ENCODE peak calls at places on chromosomes 4 and X, in eight cellular contexts. One of them, this sample, is unnamed. For H3K4me1, the result is how much of the 10 kb centered on the place peaks cover.

GRCh38 chr4:39505581-39505980 is 21.7 kb downstream of the UGDH start:
- DNase-seq in ovary: no peak
- DNase-seq in naive thymus-derived CD4-positive, alpha-beta T cell: no peak
- DNase-seq in left lung: no peak
- DNase-seq in right lobe of liver: no peak
- DNase-seq in GM23338: no peak
- DNase-seq in mesenchymal stem cell: no peak
- DNase-seq in testis: no peak
- DNase-seq in this sample: no peak

GRCh38 chr4:75834772-75835154 is 67.5 kb downstream of the PPEF2 start:
- DNase-seq in GM23338: no peak
- DNase-seq in ovary: no peak
- DNase-seq in testis: no peak
- DNase-seq in naive thymus-derived CD4-positive, alpha-beta T cell: no peak
- DNase-seq in left lung: no peak
- DNase-seq in right lobe of liver: no peak
- DNase-seq in mesenchymal stem cell: no peak
- DNase-seq in this sample: no peak

GRCh38 chr4:105651879-105652640 is 56.4 kb downstream of the INTS12 start:
- DNase-seq in right lobe of liver: no peak
- DNase-seq in ovary: no peak
- DNase-seq in mesenchymal stem cell: no peak
- DNase-seq in left lung: no peak
- DNase-seq in testis: no peak
- DNase-seq in naive thymus-derived CD4-positive, alpha-beta T cell: no peak
- DNase-seq in GM23338: peak
- DNase-seq in this sample: no peak

GRCh38 chr4:128384091-128384520 is 96.5 kb upstream of the PGRMC2 start:
- DNase-seq in right lobe of liver: no peak
- DNase-seq in GM23338: no peak
- DNase-seq in mesenchymal stem cell: peak
- DNase-seq in left lung: no peak
- DNase-seq in testis: no peak
- DNase-seq in ovary: no peak
- DNase-seq in naive thymus-derived CD4-positive, alpha-beta T cell: no peak
- DNase-seq in this sample: no peak

GRCh38 chrX:53813663-53814440 is 127.3 kb upstream of the HUWE1 start:
- DNase-seq in left lung: no peak
- DNase-seq in right lobe of liver: no peak
- DNase-seq in naive thymus-derived CD4-positive, alpha-beta T cell: no peak
- DNase-seq in testis: no peak
- DNase-seq in mesenchymal stem cell: no peak
- DNase-seq in ovary: no peak
- DNase-seq in GM23338: no peak
- DNase-seq in this sample: no peak

GRCh38 chr4:142264961-142265360 is 581.1 kb downstream of the INPP4B start:
- DNase-seq in mesenchymal stem cell: peak
- DNase-seq in left lung: no peak
- DNase-seq in testis: no peak
- DNase-seq in naive thymus-derived CD4-positive, alpha-beta T cell: no peak
- DNase-seq in ovary: no peak
- DNase-seq in GM23338: no peak
- DNase-seq in right lobe of liver: no peak
- DNase-seq in this sample: no peak

GRCh38 chr4:15197005-15197404 is 194.7 kb downstream of the CPEB2 start:
- DNase-seq in left lung: no peak
- DNase-seq in ovary: no peak
- DNase-seq in GM23338: peak
- DNase-seq in testis: no peak
- DNase-seq in mesenchymal stem cell: peak
- DNase-seq in right lobe of liver: no peak
- DNase-seq in naive thymus-derived CD4-positive, alpha-beta T cell: no peak
- DNase-seq in this sample: no peak

GRCh38 chrX:69546978-69547377 is 42.9 kb downstream of the NALF2 start:
- DNase-seq in GM23338: no peak
- DNase-seq in ovary: no peak
- DNase-seq in right lobe of liver: no peak
- DNase-seq in testis: no peak
- DNase-seq in naive thymus-derived CD4-positive, alpha-beta T cell: no peak
- DNase-seq in left lung: no peak
- DNase-seq in mesenchymal stem cell: no peak
- DNase-seq in this sample: no peak

GRCh38 chrX:18994713-18995112 is 10.8 kb upstream of the PHKA2 start:
- DNase-seq in right lobe of liver: no peak
- DNase-seq in testis: no peak
- DNase-seq in ovary: no peak
- DNase-seq in left lung: no peak
- DNase-seq in naive thymus-derived CD4-positive, alpha-beta T cell: no peak
- DNase-seq in mesenchymal stem cell: peak
- DNase-seq in GM23338: no peak
- DNase-seq in this sample: no peak

GRCh38 chr4:155676430-155676825 is 9.8 kb downstream of the GUCY1A1 start:
- DNase-seq in left lung: no peak
- DNase-seq in ovary: no peak
- DNase-seq in testis: no peak
- DNase-seq in right lobe of liver: no peak
- DNase-seq in GM23338: no peak
- DNase-seq in mesenchymal stem cell: peak
- DNase-seq in naive thymus-derived CD4-positive, alpha-beta T cell: no peak
- DNase-seq in this sample: no peak

GRCh38 chrX:72394518-72395163 is 88.9 kb upstream of the CITED1 start:
- DNase-seq in testis: peak
- DNase-seq in naive thymus-derived CD4-positive, alpha-beta T cell: no peak
- DNase-seq in right lobe of liver: no peak
- DNase-seq in ovary: no peak
- DNase-seq in mesenchymal stem cell: peak
- DNase-seq in left lung: no peak
- DNase-seq in GM23338: no peak
- DNase-seq in this sample: no peak

GRCh38 chr4:11480683-11481082 is 52.0 kb upstream of the HS3ST1 start:
- DNase-seq in right lobe of liver: no peak
- DNase-seq in left lung: no peak
- DNase-seq in testis: peak
- DNase-seq in mesenchymal stem cell: no peak
- DNase-seq in GM23338: no peak
- DNase-seq in ovary: no peak
- DNase-seq in naive thymus-derived CD4-positive, alpha-beta T cell: peak
- DNase-seq in this sample: no peak

GRCh38 chr4:82500106-82500738 is 61.6 kb downstream of the TMEM150C start:
- DNase-seq in GM23338: no peak
- DNase-seq in right lobe of liver: no peak
- DNase-seq in testis: no peak
- DNase-seq in ovary: no peak
- DNase-seq in naive thymus-derived CD4-positive, alpha-beta T cell: no peak
- DNase-seq in left lung: no peak
- DNase-seq in mesenchymal stem cell: peak
- DNase-seq in this sample: no peak

GRCh38 chrX:68307767-68308166 is 125.5 kb downstream of the OPHN1 start:
- DNase-seq in right lobe of liver: no peak
- DNase-seq in mesenchymal stem cell: peak
- DNase-seq in GM23338: no peak
- DNase-seq in naive thymus-derived CD4-positive, alpha-beta T cell: no peak
- DNase-seq in left lung: no peak
- DNase-seq in ovary: no peak
- DNase-seq in testis: no peak
- DNase-seq in this sample: no peak

GRCh38 chrX:109635151-109635550 is 10.2 kb upstream of the KCNE5 start:
- DNase-seq in GM23338: peak
- DNase-seq in right lobe of liver: no peak
- DNase-seq in mesenchymal stem cell: peak
- DNase-seq in left lung: no peak
- DNase-seq in naive thymus-derived CD4-positive, alpha-beta T cell: no peak
- DNase-seq in testis: no peak
- DNase-seq in ovary: no peak
- DNase-seq in this sample: no peak

GRCh38 chr4:129094347-129094746 is 1.0 kb upstream of the SCLT1 start:
- DNase-seq in mesenchymal stem cell: peak
- DNase-seq in testis: no peak
- DNase-seq in naive thymus-derived CD4-positive, alpha-beta T cell: no peak
- DNase-seq in ovary: no peak
- DNase-seq in left lung: no peak
- DNase-seq in GM23338: no peak
- DNase-seq in right lobe of liver: no peak
- DNase-seq in this sample: no peak

GRCh38 chr4:88792268-88792781 is 94.7 kb upstream of the NAP1L5 start:
- DNase-seq in naive thymus-derived CD4-positive, alpha-beta T cell: no peak
- DNase-seq in ovary: no peak
- DNase-seq in mesenchymal stem cell: peak
- DNase-seq in testis: no peak
- DNase-seq in right lobe of liver: no peak
- DNase-seq in left lung: no peak
- DNase-seq in GM23338: peak
- DNase-seq in this sample: no peak

GRCh38 chr4:95156452-95156765 is 392.4 kb downstream of the UNC5C start:
- DNase-seq in right lobe of liver: no peak
- DNase-seq in naive thymus-derived CD4-positive, alpha-beta T cell: no peak
- DNase-seq in testis: no peak
- DNase-seq in left lung: no peak
- DNase-seq in mesenchymal stem cell: no peak
- DNase-seq in GM23338: no peak
- DNase-seq in ovary: no peak
- DNase-seq in this sample: no peak

GRCh38 chr4:113811329-113811728 is 49.8 kb upstream of the CAMK2D start:
- DNase-seq in right lobe of liver: no peak
- DNase-seq in ovary: no peak
- DNase-seq in GM23338: no peak
- DNase-seq in left lung: no peak
- DNase-seq in testis: no peak
- DNase-seq in mesenchymal stem cell: no peak
- DNase-seq in naive thymus-derived CD4-positive, alpha-beta T cell: no peak
- DNase-seq in this sample: no peak

GRCh38 chr4:36235306-36235705 is 9.0 kb downstream of the ARAP2 start:
- DNase-seq in right lobe of liver: no peak
- DNase-seq in ovary: no peak
- DNase-seq in GM23338: peak
- DNase-seq in naive thymus-derived CD4-positive, alpha-beta T cell: no peak
- DNase-seq in testis: no peak
- DNase-seq in mesenchymal stem cell: no peak
- DNase-seq in left lung: no peak
- DNase-seq in this sample: no peak

GRCh38 chrX:136214551-136214950 is 36.6 kb downstream of the MAP7D3 start:
- DNase-seq in testis: peak
- DNase-seq in GM23338: no peak
- DNase-seq in ovary: no peak
- DNase-seq in naive thymus-derived CD4-positive, alpha-beta T cell: no peak
- DNase-seq in right lobe of liver: no peak
- DNase-seq in mesenchymal stem cell: peak
- DNase-seq in left lung: no peak
- DNase-seq in this sample: no peak

GRCh38 chr4:89712141-89712540 is 124.8 kb downstream of the SNCA start:
- DNase-seq in GM23338: no peak
- DNase-seq in mesenchymal stem cell: no peak
- DNase-seq in left lung: no peak
- DNase-seq in ovary: no peak
- DNase-seq in testis: no peak
- DNase-seq in right lobe of liver: no peak
- DNase-seq in naive thymus-derived CD4-positive, alpha-beta T cell: no peak
- DNase-seq in this sample: no peak

GRCh38 chr4:165743422-165743821 is 129.6 kb upstream of the TLL1 start:
- DNase-seq in left lung: no peak
- DNase-seq in testis: no peak
- DNase-seq in ovary: no peak
- DNase-seq in GM23338: no peak
- DNase-seq in right lobe of liver: no peak
- DNase-seq in naive thymus-derived CD4-positive, alpha-beta T cell: no peak
- DNase-seq in mesenchymal stem cell: no peak
- DNase-seq in this sample: no peak
- H3K27ac ChIP-seq in left lung: no peak
- H3K27ac ChIP-seq in testis: no peak
- H3K27ac ChIP-seq in ovary: no peak
- H3K27ac ChIP-seq in GM23338: no peak
- H3K27ac ChIP-seq in right lobe of liver: no peak
- H3K27ac ChIP-seq in naive thymus-derived CD4-positive, alpha-beta T cell: no peak
- H3K27ac ChIP-seq in mesenchymal stem cell: no peak
- H3K27ac ChIP-seq in this sample: no peak

DNA sequence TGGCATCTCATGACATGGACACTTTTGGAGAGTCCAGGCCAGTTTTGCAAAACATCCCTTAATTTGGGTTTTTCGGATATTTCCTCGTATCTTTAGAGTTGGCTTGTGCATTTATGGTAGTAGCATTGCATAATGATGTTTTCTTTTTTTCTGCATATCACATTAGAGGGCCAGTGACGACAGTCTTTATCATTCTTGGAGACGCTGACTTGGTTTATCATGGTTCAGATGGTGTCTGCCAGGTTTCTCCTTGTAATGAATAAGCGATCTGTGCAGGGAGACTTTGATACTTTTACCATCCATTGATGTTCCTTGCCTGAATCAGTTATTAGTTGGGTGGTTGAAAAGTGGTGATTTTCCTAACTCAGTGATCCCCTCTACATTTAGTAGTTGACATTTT is 46.5 kb downstream of the KIAA0232 start:
- DNase-seq in mesenchymal stem cell: no peak
- DNase-seq in right lobe of liver: no peak
- DNase-seq in naive thymus-derived CD4-positive, alpha-beta T cell: no peak
- DNase-seq in ovary: no peak
- DNase-seq in testis: no peak
- DNase-seq in GM23338: no peak
- DNase-seq in left lung: no peak
- DNase-seq in this sample: no peak
- H3K4me1 ChIP-seq in mesenchymal stem cell: under half
- H3K4me1 ChIP-seq in right lobe of liver: under half
- H3K4me1 ChIP-seq in naive thymus-derived CD4-positive, alpha-beta T cell: under half
- H3K4me1 ChIP-seq in ovary: under half
- H3K4me1 ChIP-seq in testis: under half
- H3K4me1 ChIP-seq in GM23338: under half
- H3K4me1 ChIP-seq in left lung: under half
- H3K4me1 ChIP-seq in this sample: under half

DNA sequence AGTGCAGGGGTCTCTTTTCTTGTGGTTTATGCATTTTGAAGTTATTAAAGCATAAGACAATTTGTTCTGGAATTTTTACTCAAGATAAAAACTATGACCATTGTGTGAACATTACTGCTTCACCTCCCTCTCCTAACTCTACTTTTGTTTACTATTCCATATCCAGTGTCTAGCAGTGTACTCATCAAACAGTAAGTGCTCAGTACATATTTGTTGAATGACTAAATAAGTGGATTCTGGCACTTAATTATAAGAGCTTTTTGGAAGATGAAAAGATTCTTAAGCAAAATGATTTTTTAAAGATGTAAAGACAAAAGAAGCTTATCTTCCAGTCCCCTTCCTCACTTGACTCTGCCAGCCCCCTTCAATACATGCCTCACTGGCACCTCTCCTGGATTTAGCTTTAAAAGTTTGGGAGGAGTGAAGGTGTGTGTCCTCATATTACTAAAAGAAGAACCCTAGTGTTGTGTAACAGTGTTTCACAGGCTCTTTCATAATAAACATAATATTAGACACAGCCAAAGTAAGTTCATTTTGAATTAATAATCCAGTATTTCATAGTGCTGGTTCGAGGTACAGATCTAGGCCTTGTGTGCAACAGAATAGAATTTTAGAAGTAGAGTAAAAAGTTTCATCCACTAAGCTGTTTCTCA is 53.0 kb downstream of the GAB1 start:
- DNase-seq in naive thymus-derived CD4-positive, alpha-beta T cell: no peak
- DNase-seq in left lung: no peak
- DNase-seq in ovary: no peak
- DNase-seq in mesenchymal stem cell: peak
- DNase-seq in right lobe of liver: no peak
- DNase-seq in GM23338: no peak
- DNase-seq in testis: no peak
- DNase-seq in this sample: no peak
- H3K27ac ChIP-seq in naive thymus-derived CD4-positive, alpha-beta T cell: no peak
- H3K27ac ChIP-seq in left lung: peak
- H3K27ac ChIP-seq in ovary: peak
- H3K27ac ChIP-seq in mesenchymal stem cell: no peak
- H3K27ac ChIP-seq in right lobe of liver: peak
- H3K27ac ChIP-seq in GM23338: no peak
- H3K27ac ChIP-seq in testis: no peak
- H3K27ac ChIP-seq in this sample: peak

GRCh38 chr4:153521467-153521866 is 55.3 kb downstream of the TMEM131L start:
- DNase-seq in GM23338: no peak
- DNase-seq in mesenchymal stem cell: no peak
- DNase-seq in ovary: no peak
- DNase-seq in testis: no peak
- DNase-seq in naive thymus-derived CD4-positive, alpha-beta T cell: peak
- DNase-seq in right lobe of liver: no peak
- DNase-seq in left lung: no peak
- DNase-seq in this sample: no peak
- H3K4me1 ChIP-seq in GM23338: under half
- H3K4me1 ChIP-seq in mesenchymal stem cell: under half
- H3K4me1 ChIP-seq in ovary: under half
- H3K4me1 ChIP-seq in testis: under half
- H3K4me1 ChIP-seq in naive thymus-derived CD4-positive, alpha-beta T cell: half or more
- H3K4me1 ChIP-seq in right lobe of liver: under half
- H3K4me1 ChIP-seq in left lung: half or more
- H3K4me1 ChIP-seq in this sample: under half